ENCODE peak calls at places on chromosomes 4 and X, in eight cellular contexts. G is cardiac muscle cell; M is thyroid gland; O is CD8-positive, alpha-beta T cell; I is brain microvascular endothelial cell; P is upper lobe of right lung; Q is cardiac fibroblast; J is HFF-Myc. H is an unnamed sample.

GRCh38 chrX:23554304-23554703 is 113.0 kb upstream of the PRDX4 start:
- DNase-seq in P (no peak), G (peak; percentile 60), I (peak; percentile 7), J (peak; percentile 9), M (no peak), O (no peak), Q (peak; percentile 60), H (peak; percentile 5)

GRCh38 chr4:1154523-1155182 is 17.7 kb downstream of the SPON2 start:
- DNase-seq in J (no peak), I (peak; percentile 25), G (peak; percentile 34), M (peak; percentile 53), Q (peak; percentile 16), P (no peak), O (no peak), H (no peak)

GRCh38 chrX:107726809-107727534 is 48.6 kb downstream of the TSC22D3 start:
- DNase-seq in Q (no peak), G (no peak), O (no peak), I (no peak), J (no peak), P (no peak), M (peak; percentile 54), H (no peak)

GRCh38 chr4:113823291-113823659 is 61.7 kb upstream of the CAMK2D start:
- DNase-seq in G (no peak), M (no peak), J (no peak), I (no peak), O (no peak), P (no peak), Q (no peak), H (no peak)

GRCh38 chrX:3094261-3094660 is 53.0 kb downstream of the ARSF start:
- DNase-seq in J (no peak), M (no peak), Q (peak; percentile 7), I (peak; percentile 1), O (no peak), P (no peak), G (peak; percentile 33), H (no peak)

GRCh38 chr4:57658188-57658587 is 548.0 kb upstream of the IGFBP7 start:
- DNase-seq in Q (no peak), M (no peak), O (no peak), G (no peak), P (no peak), J (no peak), I (no peak), H (no peak)

GRCh38 chrX:149275836-149276235 is 229.3 kb downstream of the IDS start:
- DNase-seq in I (no peak), G (no peak), J (no peak), O (no peak), Q (peak; percentile 6), P (no peak), M (peak; percentile 5), H (no peak)

GRCh38 chrX:149374751-149375150 is 130.4 kb downstream of the IDS start:
- DNase-seq in Q (no peak), I (no peak), J (peak; percentile 37), M (no peak), O (no peak), G (no peak), P (no peak), H (no peak)

GRCh38 chrX:69031971-69032391 is 133.3 kb downstream of the PJA1 start:
- DNase-seq in P (no peak), J (no peak), M (no peak), O (no peak), Q (peak; percentile 55), I (no peak), G (peak; percentile 42), H (no peak)

GRCh38 chrX:86747091-86747490 is 598.8 kb downstream of the DACH2 start:
- DNase-seq in G (no peak), J (no peak), I (no peak), O (no peak), M (no peak), P (no peak), Q (no peak), H (no peak)

GRCh38 chr4:77100234-77100633 is 24.4 kb upstream of the CCNI start:
- DNase-seq in G (peak; percentile 29), O (no peak), M (no peak), I (no peak), J (no peak), Q (peak; percentile 22), P (no peak), H (no peak)

GRCh38 chrX:12360389-12360788 is 222.1 kb downstream of the FRMPD4 start:
- DNase-seq in I (peak; percentile 2), J (no peak), Q (peak; percentile 39), O (no peak), M (no peak), P (no peak), G (peak; percentile 44), H (peak; percentile 46)

GRCh38 chr4:20305976-20306375 is 54.3 kb downstream of the SLIT2 start:
- DNase-seq in P (no peak), I (no peak), J (no peak), Q (peak; percentile 64), G (peak; percentile 64), O (no peak), M (no peak), H (no peak)

GRCh38 chr4:145083891-145084640 is 13.9 kb downstream of the ANAPC10 start:
- DNase-seq in P (no peak), O (no peak), M (no peak), G (no peak), J (no peak), Q (no peak), I (peak; percentile 59), H (no peak)

GRCh38 chr4:22029803-22030202 is 81.2 kb upstream of the KCNIP4 start:
- DNase-seq in M (no peak), O (no peak), J (no peak), I (no peak), P (no peak), G (no peak), Q (no peak), H (no peak)

GRCh38 chrX:135629342-135629741 is 84.1 kb upstream of the CT45A1 start:
- DNase-seq in G (no peak), I (no peak), O (no peak), Q (no peak), J (no peak), M (no peak), P (no peak), H (no peak)

GRCh38 chrX:103791826-103792458 is 15.3 kb downstream of the PLP1 start:
- DNase-seq in Q (peak; percentile 18), I (peak; percentile 8), G (peak; percentile 21), J (no peak), M (no peak), P (no peak), O (no peak), H (no peak)
- H3K4me3 ChIP-seq in Q (no peak overlapping the region), I (no peak overlapping the region), G (no peak overlapping the region), J (no peak overlapping the region), M (no peak overlapping the region), P (no peak overlapping the region), O (no peak overlapping the region), H (no peak overlapping the region)

GRCh38 chrX:113892401-113892800 is 691.5 kb upstream of the HTR2C start:
- DNase-seq in O (no peak), M (no peak), P (no peak), J (no peak), G (peak; percentile 3), I (no peak), Q (no peak), H (no peak)
- TF ChIP-seq CTCF in O (no peak), M (no peak), P (no peak), J (no peak), G (no peak), I (no peak), Q (no peak), H (no peak)

GRCh38 chr4:86544313-86544966 is 49.7 kb upstream of the PTPN13 start:
- DNase-seq in I (no peak), P (no peak), J (no peak), Q (peak; percentile 4), G (no peak), M (no peak), O (no peak), H (no peak)

GRCh38 chr4:86549163-86549788 is 44.8 kb upstream of the PTPN13 start:
- DNase-seq in J (no peak), P (no peak), Q (no peak), G (no peak), I (peak; percentile 58), O (no peak), M (no peak), H (no peak)

GRCh38 chr4:86543560-86544312 is 50.4 kb upstream of the PTPN13 start:
- DNase-seq in M (no peak), G (peak; percentile 54), I (peak; percentile 18), P (no peak), O (no peak), Q (peak; percentile 24), J (no peak), H (no peak)

GRCh38 chr4:86543080-86543479 is 51.0 kb upstream of the PTPN13 start:
- DNase-seq in J (no peak), O (no peak), I (no peak), Q (no peak), M (no peak), P (no peak), G (no peak), H (no peak)

GRCh38 chr4:86547140-86547539 is 47.0 kb upstream of the PTPN13 start:
- DNase-seq in M (no peak), P (no peak), J (no peak), I (no peak), Q (no peak), O (no peak), G (no peak), H (no peak)
- H3K4me3 ChIP-seq in M (no peak overlapping the region), P (no peak overlapping the region), J (no peak overlapping the region), I (no peak overlapping the region), Q (no peak overlapping the region), O (no peak overlapping the region), G (no peak overlapping the region), H (no peak overlapping the region)

GRCh38 chrX:32483534-32484136 is 727.7 kb downstream of the DMD start:
- DNase-seq in G (no peak), I (no peak), M (no peak), Q (peak; percentile 0), J (no peak), O (no peak), P (no peak), H (no peak)
- TF ChIP-seq CTCF in G (no peak), I (peak; percentile 24), M (no peak), Q (no peak), J (no peak), O (no peak), P (peak; percentile 20), H (no peak)

DNA sequence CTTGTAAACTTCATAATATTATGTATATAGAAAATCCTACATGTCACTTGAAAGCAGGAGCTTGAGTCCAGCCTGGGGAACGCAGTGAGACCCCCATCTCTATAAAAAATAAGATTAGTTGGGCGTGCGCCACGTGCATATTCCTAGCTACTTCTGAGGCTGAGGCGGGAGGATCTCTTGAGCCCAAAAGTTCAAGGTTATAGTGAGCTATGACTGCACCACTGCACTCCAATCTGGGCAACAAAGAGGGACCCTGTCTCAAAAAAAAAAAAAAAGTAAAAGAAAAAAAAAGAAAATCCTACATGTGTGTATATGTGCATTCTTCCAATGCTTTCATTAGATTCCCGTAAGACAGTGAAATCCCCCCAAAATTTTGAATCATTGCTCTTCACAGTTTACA is 1.7 kb downstream of the SEC31A start:
- DNase-seq in M (no peak), P (no peak), I (no peak), O (no peak), Q (no peak), J (no peak), G (no peak), H (no peak)
- H3K4me3 ChIP-seq in M (no peak overlapping the region), P (peak overlapping the region; percentile 81), I (peak overlapping the region; percentile 94), O (no peak overlapping the region), Q (peak overlapping the region; percentile 74), J (peak overlapping the region; percentile 99), G (peak overlapping the region; percentile 75), H (peak overlapping the region; percentile 89)

H was measured in AG04449.